ENCODE peak calls at places on chromosomes 12 and 14, in five cellular contexts. Q is heart right ventricle, Y is fibroblast of lung, P is psoas muscle, W is GM23248. G is an unnamed sample.
A peak's percentile ranks its signal among the peaks of the same experiment; 100 is the strongest.

GRCh38 chr14:26199599-26200370 is 398.0 kb downstream of the NOVA1 start:
- DNase-seq in Q (no peak), Y (peak; percentile 49), P (no peak), W (peak; percentile 42), G (no peak)

GRCh38 chr14:39228509-39229221 is 5.0 kb upstream of the MIA2 start:
- DNase-seq in Q (no peak), Y (no peak), P (no peak), W (no peak), G (no peak)

GRCh38 chr12:15599266-15600037 is 189.7 kb downstream of the EPS8 start:
- DNase-seq in Q (peak; percentile 70), Y (peak; percentile 95), P (no peak), W (peak; percentile 82), G (no peak)

GRCh38 chr12:23950775-23951391 is 1.4 kb upstream of the SOX5 start:
- DNase-seq in Q (peak; percentile 20), Y (peak; percentile 50), P (no peak), W (no peak), G (peak; percentile 29)

GRCh38 chr14:94384342-94384741 is 4.1 kb downstream of the SERPINA1 start:
- DNase-seq in Q (no peak), Y (no peak), P (no peak), W (no peak), G (no peak)

GRCh38 chr12:4230526-4230925 is 43.0 kb upstream of the CCND2 start:
- DNase-seq in Q (no peak), Y (no peak), P (no peak), W (no peak), G (no peak)

GRCh38 chr12:29782285-29782820 is 1.4 kb downstream of the TMTC1 start:
- DNase-seq in Q (peak; percentile 24), Y (peak; percentile 89), P (no peak), W (peak; percentile 89), G (no peak)

GRCh38 chr14:55221186-55221585 is 29.8 kb upstream of the DLGAP5 start:
- DNase-seq in Q (no peak), Y (peak; percentile 31), P (no peak), W (peak; percentile 67), G (no peak)

GRCh38 chr12:3133410-3133793 is 56.2 kb downstream of the TSPAN9 start:
- DNase-seq in Q (no peak), Y (peak; percentile 41), P (no peak), W (peak; percentile 46), G (no peak)

GRCh38 chr12:34402228-34402898 is 380.1 kb downstream of the ALG10 start:
- DNase-seq in Q (peak; percentile 2), Y (no peak), P (peak; percentile 35), W (no peak), G (peak; percentile 0)

GRCh38 chr12:108109954-108110353 is 19.1 kb upstream of the WSCD2 start:
- DNase-seq in Q (no peak), Y (no peak), P (no peak), W (no peak), G (no peak)

GRCh38 chr12:124655317-124656213 is 88.2 kb upstream of the NCOR2 start:
- DNase-seq in Q (peak; percentile 87), Y (peak; percentile 97), P (peak; percentile 87), W (peak; percentile 83), G (peak; percentile 98)

GRCh38 chr12:54984602-54985376 is at the start of gene TESPA1:
- DNase-seq in Q (peak; percentile 59), Y (no peak), P (peak; percentile 67), W (no peak), G (no peak)

GRCh38 chr12:96979532-96979931 is 72.5 kb downstream of the NEDD1 start:
- DNase-seq in Q (no peak), Y (no peak), P (no peak), W (no peak), G (no peak)

GRCh38 chr12:67853204-67853603 is 136.0 kb upstream of the IFNG-AS1 start:
- DNase-seq in Q (no peak), Y (peak; percentile 60), P (no peak), W (peak; percentile 75), G (no peak)

GRCh38 chr14:54893151-54893760 is 9.4 kb downstream of the GCH1 start:
- DNase-seq in Q (peak; percentile 45), Y (peak; percentile 58), P (no peak), W (peak; percentile 77), G (peak; percentile 21)

GRCh38 chr14:47044841-47045240 is 393.3 kb upstream of the RPL10L start:
- DNase-seq in Q (no peak), Y (no peak), P (no peak), W (no peak), G (peak; percentile 51)

GRCh38 chr12:29564925-29565324 is 67.4 kb upstream of the OVCH1 start:
- DNase-seq in Q (no peak), Y (no peak), P (no peak), W (no peak), G (peak; percentile 11)

GRCh38 chr14:89924224-89924623 is 30.3 kb downstream of the EFCAB11 start:
- DNase-seq in Q (no peak), Y (no peak), P (no peak), W (peak; percentile 10), G (no peak)

GRCh38 chr12:88860846-88861245 is 280.6 kb upstream of the KITLG start:
- DNase-seq in Q (no peak), Y (no peak), P (no peak), W (no peak), G (no peak)

GRCh38 chr12:67634167-67634793 is 14.3 kb upstream of the DYRK2 start:
- DNase-seq in Q (no peak), Y (no peak), P (no peak), W (peak; percentile 30), G (no peak)

GRCh38 chr14:103094406-103095209 is at the start of gene EXOC3L4:
- DNase-seq in Q (no peak), Y (peak; percentile 50), P (no peak), W (no peak), G (no peak)

GRCh38 chr14:57066463-57066862 is 202.2 kb downstream of the EXOC5 start:
- DNase-seq in Q (no peak), Y (no peak), P (no peak), W (no peak), G (no peak)
- H3K27ac ChIP-seq in Q (no peak overlapping the region), Y (no peak overlapping the region), P (no peak overlapping the region), W (no peak overlapping the region), G (no peak overlapping the region)

DNA sequence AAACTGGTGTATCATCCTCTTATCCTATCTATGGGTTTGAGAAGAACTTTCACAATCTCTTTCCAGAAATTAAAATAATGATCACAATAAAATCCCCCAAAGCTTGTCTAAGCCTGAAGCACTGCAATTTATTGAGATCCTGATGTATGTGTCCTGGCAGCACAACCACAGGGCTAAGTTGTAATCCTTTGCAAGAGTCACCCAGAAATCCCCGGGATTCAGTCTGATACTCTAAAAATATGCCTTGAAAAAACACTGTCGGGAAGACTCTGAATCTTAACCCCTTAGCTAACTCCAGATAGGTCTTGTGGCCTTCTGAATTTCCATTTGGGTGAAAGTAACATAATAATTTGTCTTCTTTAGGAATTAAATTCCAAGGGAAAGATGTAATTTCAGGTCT is 40.3 kb upstream of the STXBP6 start:
- DNase-seq in Q (no peak), Y (no peak), P (no peak), W (peak; percentile 5), G (no peak)
- H3K27ac ChIP-seq in Q (no peak overlapping the region), Y (no peak overlapping the region), P (no peak overlapping the region), W (no peak overlapping the region), G (no peak overlapping the region)

DNA sequence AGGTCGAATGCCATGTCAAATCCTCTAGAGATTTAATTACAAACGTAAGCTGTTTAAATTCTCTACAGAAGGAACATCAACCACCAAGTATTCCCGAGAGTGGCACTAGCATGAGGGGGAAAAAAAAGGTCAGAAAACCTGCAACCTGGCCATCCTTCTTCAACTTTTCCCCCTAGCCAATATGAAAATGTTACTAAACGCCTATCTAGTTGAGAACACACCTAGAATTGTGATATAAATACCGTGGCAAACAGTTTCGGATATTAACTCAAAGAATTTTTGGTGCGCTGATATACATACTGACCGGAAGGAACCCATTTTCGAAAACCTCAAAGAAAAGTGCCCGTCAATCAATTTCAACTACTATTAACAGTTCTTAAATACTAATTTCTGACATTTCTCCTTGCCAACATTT is 1.8 kb downstream of the HNRNPC start:
- DNase-seq in Q (no peak), Y (no peak), P (no peak), W (peak; percentile 47), G (no peak)
- H3K27ac ChIP-seq in Q (peak overlapping the region; percentile 97), Y (peak overlapping the region; percentile 98), P (peak overlapping the region; percentile 98), W (peak overlapping the region; percentile 89), G (peak overlapping the region; percentile 94)

DNA sequence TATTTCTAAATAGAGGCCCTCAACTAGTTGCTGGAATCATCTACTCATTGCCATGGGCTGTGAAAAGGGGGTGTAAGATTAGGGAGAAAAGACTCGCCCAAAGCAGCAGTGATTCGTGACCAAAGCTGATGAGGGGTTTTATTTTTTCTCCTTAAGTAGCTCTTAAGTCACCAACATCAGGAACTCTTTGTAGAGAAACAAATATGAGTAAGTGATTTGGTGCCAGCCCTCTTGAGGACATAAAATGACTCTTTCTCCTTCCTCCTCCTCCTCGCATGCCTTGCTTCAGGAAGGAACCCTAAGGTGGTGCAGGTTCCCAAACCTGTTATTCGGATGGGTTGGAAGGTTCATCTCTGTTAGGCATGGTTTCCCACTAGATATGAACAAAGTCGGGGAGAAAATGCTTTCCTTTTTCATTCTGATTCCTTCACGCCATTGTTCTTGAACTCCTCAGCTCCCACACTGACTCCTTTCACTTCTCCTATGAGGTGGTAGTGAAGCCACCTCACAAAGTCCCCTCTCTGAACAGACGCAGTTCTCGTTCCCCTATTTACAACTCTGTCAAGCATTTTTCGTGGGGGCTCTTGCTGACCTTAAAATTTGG is 113.4 kb downstream of the ETV6 start:
- DNase-seq in Q (no peak), Y (no peak), P (no peak), W (peak; percentile 66), G (no peak)
- H3K27ac ChIP-seq in Q (peak overlapping the region; percentile 37), Y (no peak overlapping the region), P (no peak overlapping the region), W (peak overlapping the region; percentile 79), G (no peak overlapping the region)

GRCh38 chr12:57522887-57523705 is 472 bp downstream of the MBD6 start:
- DNase-seq in Q (peak; percentile 77), Y (peak; percentile 75), P (peak; percentile 80), W (peak; percentile 70), G (peak; percentile 67)
- H3K27ac ChIP-seq in Q (peak overlapping the region; percentile 97), Y (peak overlapping the region; percentile 69), P (peak overlapping the region; percentile 100), W (peak overlapping the region; percentile 97), G (peak overlapping the region; percentile 99)

GRCh38 chr12:109153711-109154434 is 37.5 kb downstream of the ACACB start:
- DNase-seq in Q (no peak), Y (no peak), P (no peak), W (no peak), G (no peak)

GRCh38 chr12:109144224-109144623 is 27.8 kb downstream of the ACACB start:
- DNase-seq in Q (no peak), Y (no peak), P (no peak), W (no peak), G (no peak)

GRCh38 chr12:109151457-109151856 is 35.1 kb downstream of the ACACB start:
- DNase-seq in Q (no peak), Y (no peak), P (no peak), W (no peak), G (no peak)

GRCh38 chr12:109150124-109150640 is 33.8 kb downstream of the ACACB start:
- DNase-seq in Q (no peak), Y (no peak), P (no peak), W (no peak), G (no peak)

DNA sequence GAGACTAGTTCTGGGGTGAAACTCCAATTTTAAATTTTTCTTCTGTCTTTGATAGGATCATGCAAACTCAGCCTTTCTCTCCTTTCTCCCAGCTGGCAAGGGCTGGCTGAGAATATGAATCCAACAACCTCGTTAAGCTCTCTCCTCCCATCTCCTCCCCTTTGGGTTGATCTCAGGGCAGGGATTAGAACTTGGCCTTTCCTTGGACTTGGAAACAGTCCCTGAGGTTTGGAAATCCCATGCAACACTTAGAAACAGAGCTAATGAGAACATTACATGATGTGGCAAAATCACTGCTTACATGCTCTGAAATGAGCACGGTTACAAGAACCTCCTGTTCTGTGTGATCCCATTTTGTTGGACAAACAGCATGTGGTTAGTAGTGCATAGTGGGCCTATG is 31.6 kb downstream of the ACACB start:
- DNase-seq in Q (peak; percentile 55), Y (peak; percentile 96), P (peak; percentile 65), W (peak; percentile 42), G (peak; percentile 43)
- H3K27ac ChIP-seq in Q (peak overlapping the region; percentile 23), Y (no peak overlapping the region), P (peak overlapping the region; percentile 71), W (no peak overlapping the region), G (no peak overlapping the region)

G was measured in WERI-Rb-1.